ENCODE peak calls at places on chromosomes 4 and X, in five cellular contexts. One of them, this sample, is unnamed.

GRCh38 chr4:2607107-2607506 is 70.7 kb downstream of the FAM193A start:
- DNase-seq in epithelial cell of esophagus: no peak
- DNase-seq in activated CD4-positive, alpha-beta T cell treated with anti-CD3 and anti-CD28 coated beads, Interleukin-2, amount 50 U/mL, for 4 hours: no peak
- DNase-seq in activated T-helper 1 cell treated with anti-CD3 and anti-CD28 coated beads, Interleukin-12 subunit alpha, Interleukin-12 subunit beta, Interleukin-2, Interleukin-4 antibody, amounts not matched to agents 30 ng/mL and 10 ng/mL and 1 ng/mL, durations not matched to agents 14 hours and 24 hours and 36 hours: no peak
- DNase-seq in WTC11: no peak
- DNase-seq in this sample: no peak

GRCh38 chr4:88569944-88570455 is 22.3 kb upstream of the HERC3 start:
- DNase-seq in activated T-helper 1 cell treated with anti-CD3 and anti-CD28 coated beads, Interleukin-12 subunit alpha, Interleukin-12 subunit beta, Interleukin-2, Interleukin-4 antibody, amounts not matched to agents 30 ng/mL and 10 ng/mL and 1 ng/mL, durations not matched to agents 14 hours and 24 hours and 36 hours: no peak
- DNase-seq in activated CD4-positive, alpha-beta T cell treated with anti-CD3 and anti-CD28 coated beads, Interleukin-2, amount 50 U/mL, for 4 hours: no peak
- DNase-seq in epithelial cell of esophagus: no peak
- DNase-seq in WTC11: no peak
- DNase-seq in this sample: no peak

GRCh38 chr4:155948541-155948940 is 5.1 kb downstream of the CTSO start:
- DNase-seq in WTC11: no peak
- DNase-seq in activated T-helper 1 cell treated with anti-CD3 and anti-CD28 coated beads, Interleukin-12 subunit alpha, Interleukin-12 subunit beta, Interleukin-2, Interleukin-4 antibody, amounts not matched to agents 30 ng/mL and 10 ng/mL and 1 ng/mL, durations not matched to agents 14 hours and 24 hours and 36 hours: no peak
- DNase-seq in activated CD4-positive, alpha-beta T cell treated with anti-CD3 and anti-CD28 coated beads, Interleukin-2, amount 50 U/mL, for 4 hours: no peak
- DNase-seq in epithelial cell of esophagus: no peak
- DNase-seq in this sample: no peak

GRCh38 chr4:76606662-76607265 is 171.7 kb downstream of the SHROOM3 start:
- DNase-seq in WTC11: no peak
- DNase-seq in activated CD4-positive, alpha-beta T cell treated with anti-CD3 and anti-CD28 coated beads, Interleukin-2, amount 50 U/mL, for 4 hours: no peak
- DNase-seq in activated T-helper 1 cell treated with anti-CD3 and anti-CD28 coated beads, Interleukin-12 subunit alpha, Interleukin-12 subunit beta, Interleukin-2, Interleukin-4 antibody, amounts not matched to agents 30 ng/mL and 10 ng/mL and 1 ng/mL, durations not matched to agents 14 hours and 24 hours and 36 hours: no peak
- DNase-seq in epithelial cell of esophagus: peak
- DNase-seq in this sample: no peak

GRCh38 chr4:142778430-142778829 is 67.7 kb downstream of the INPP4B start:
- DNase-seq in epithelial cell of esophagus: no peak
- DNase-seq in activated T-helper 1 cell treated with anti-CD3 and anti-CD28 coated beads, Interleukin-12 subunit alpha, Interleukin-12 subunit beta, Interleukin-2, Interleukin-4 antibody, amounts not matched to agents 30 ng/mL and 10 ng/mL and 1 ng/mL, durations not matched to agents 14 hours and 24 hours and 36 hours: no peak
- DNase-seq in activated CD4-positive, alpha-beta T cell treated with anti-CD3 and anti-CD28 coated beads, Interleukin-2, amount 50 U/mL, for 4 hours: no peak
- DNase-seq in WTC11: no peak
- DNase-seq in this sample: no peak

GRCh38 chr4:88136249-88136648 is 22.2 kb downstream of the ABCG2 start:
- DNase-seq in epithelial cell of esophagus: no peak
- DNase-seq in activated T-helper 1 cell treated with anti-CD3 and anti-CD28 coated beads, Interleukin-12 subunit alpha, Interleukin-12 subunit beta, Interleukin-2, Interleukin-4 antibody, amounts not matched to agents 30 ng/mL and 10 ng/mL and 1 ng/mL, durations not matched to agents 14 hours and 24 hours and 36 hours: no peak
- DNase-seq in activated CD4-positive, alpha-beta T cell treated with anti-CD3 and anti-CD28 coated beads, Interleukin-2, amount 50 U/mL, for 4 hours: no peak
- DNase-seq in WTC11: no peak
- DNase-seq in this sample: no peak

GRCh38 chr4:155592568-155593343 is 73.9 kb upstream of the GUCY1A1 start:
- DNase-seq in epithelial cell of esophagus: no peak
- DNase-seq in activated T-helper 1 cell treated with anti-CD3 and anti-CD28 coated beads, Interleukin-12 subunit alpha, Interleukin-12 subunit beta, Interleukin-2, Interleukin-4 antibody, amounts not matched to agents 30 ng/mL and 10 ng/mL and 1 ng/mL, durations not matched to agents 14 hours and 24 hours and 36 hours: no peak
- DNase-seq in activated CD4-positive, alpha-beta T cell treated with anti-CD3 and anti-CD28 coated beads, Interleukin-2, amount 50 U/mL, for 4 hours: no peak
- DNase-seq in WTC11: no peak
- DNase-seq in this sample: no peak

GRCh38 chr4:86338521-86338920 is 21.3 kb downstream of the MAPK10 start:
- DNase-seq in WTC11: no peak
- DNase-seq in activated T-helper 1 cell treated with anti-CD3 and anti-CD28 coated beads, Interleukin-12 subunit alpha, Interleukin-12 subunit beta, Interleukin-2, Interleukin-4 antibody, amounts not matched to agents 30 ng/mL and 10 ng/mL and 1 ng/mL, durations not matched to agents 14 hours and 24 hours and 36 hours: no peak
- DNase-seq in epithelial cell of esophagus: no peak
- DNase-seq in activated CD4-positive, alpha-beta T cell treated with anti-CD3 and anti-CD28 coated beads, Interleukin-2, amount 50 U/mL, for 4 hours: no peak
- DNase-seq in this sample: no peak

GRCh38 chr4:76881375-76881774 is 16.6 kb downstream of the SOWAHB start:
- DNase-seq in WTC11: no peak
- DNase-seq in activated T-helper 1 cell treated with anti-CD3 and anti-CD28 coated beads, Interleukin-12 subunit alpha, Interleukin-12 subunit beta, Interleukin-2, Interleukin-4 antibody, amounts not matched to agents 30 ng/mL and 10 ng/mL and 1 ng/mL, durations not matched to agents 14 hours and 24 hours and 36 hours: no peak
- DNase-seq in activated CD4-positive, alpha-beta T cell treated with anti-CD3 and anti-CD28 coated beads, Interleukin-2, amount 50 U/mL, for 4 hours: no peak
- DNase-seq in epithelial cell of esophagus: peak
- DNase-seq in this sample: no peak

GRCh38 chr4:17544205-17544604 is 29.2 kb downstream of the CLRN2 start:
- DNase-seq in WTC11: no peak
- DNase-seq in activated T-helper 1 cell treated with anti-CD3 and anti-CD28 coated beads, Interleukin-12 subunit alpha, Interleukin-12 subunit beta, Interleukin-2, Interleukin-4 antibody, amounts not matched to agents 30 ng/mL and 10 ng/mL and 1 ng/mL, durations not matched to agents 14 hours and 24 hours and 36 hours: no peak
- DNase-seq in epithelial cell of esophagus: peak
- DNase-seq in activated CD4-positive, alpha-beta T cell treated with anti-CD3 and anti-CD28 coated beads, Interleukin-2, amount 50 U/mL, for 4 hours: no peak
- DNase-seq in this sample: no peak

GRCh38 chr4:7390906-7391636 is 43.7 kb downstream of the PSAPL1 start:
- DNase-seq in WTC11: no peak
- DNase-seq in epithelial cell of esophagus: no peak
- DNase-seq in activated T-helper 1 cell treated with anti-CD3 and anti-CD28 coated beads, Interleukin-12 subunit alpha, Interleukin-12 subunit beta, Interleukin-2, Interleukin-4 antibody, amounts not matched to agents 30 ng/mL and 10 ng/mL and 1 ng/mL, durations not matched to agents 14 hours and 24 hours and 36 hours: no peak
- DNase-seq in activated CD4-positive, alpha-beta T cell treated with anti-CD3 and anti-CD28 coated beads, Interleukin-2, amount 50 U/mL, for 4 hours: no peak
- DNase-seq in this sample: no peak

GRCh38 chr4:58166496-58166895 is 1056.3 kb upstream of the IGFBP7 start:
- DNase-seq in activated T-helper 1 cell treated with anti-CD3 and anti-CD28 coated beads, Interleukin-12 subunit alpha, Interleukin-12 subunit beta, Interleukin-2, Interleukin-4 antibody, amounts not matched to agents 30 ng/mL and 10 ng/mL and 1 ng/mL, durations not matched to agents 14 hours and 24 hours and 36 hours: no peak
- DNase-seq in WTC11: no peak
- DNase-seq in epithelial cell of esophagus: no peak
- DNase-seq in activated CD4-positive, alpha-beta T cell treated with anti-CD3 and anti-CD28 coated beads, Interleukin-2, amount 50 U/mL, for 4 hours: no peak
- DNase-seq in this sample: no peak

GRCh38 chr4:17324431-17324830 is 187.5 kb downstream of the QDPR start:
- DNase-seq in activated T-helper 1 cell treated with anti-CD3 and anti-CD28 coated beads, Interleukin-12 subunit alpha, Interleukin-12 subunit beta, Interleukin-2, Interleukin-4 antibody, amounts not matched to agents 30 ng/mL and 10 ng/mL and 1 ng/mL, durations not matched to agents 14 hours and 24 hours and 36 hours: peak
- DNase-seq in epithelial cell of esophagus: peak
- DNase-seq in WTC11: peak
- DNase-seq in activated CD4-positive, alpha-beta T cell treated with anti-CD3 and anti-CD28 coated beads, Interleukin-2, amount 50 U/mL, for 4 hours: peak
- DNase-seq in this sample: peak

GRCh38 chrX:43745938-43746721 is 90.0 kb downstream of the MAOA start:
- DNase-seq in activated T-helper 1 cell treated with anti-CD3 and anti-CD28 coated beads, Interleukin-12 subunit alpha, Interleukin-12 subunit beta, Interleukin-2, Interleukin-4 antibody, amounts not matched to agents 30 ng/mL and 10 ng/mL and 1 ng/mL, durations not matched to agents 14 hours and 24 hours and 36 hours: no peak
- DNase-seq in epithelial cell of esophagus: no peak
- DNase-seq in activated CD4-positive, alpha-beta T cell treated with anti-CD3 and anti-CD28 coated beads, Interleukin-2, amount 50 U/mL, for 4 hours: no peak
- DNase-seq in WTC11: no peak
- DNase-seq in this sample: no peak

GRCh38 chrX:23380581-23380980 is 45.9 kb downstream of the PTCHD1 start:
- DNase-seq in WTC11: peak
- DNase-seq in activated T-helper 1 cell treated with anti-CD3 and anti-CD28 coated beads, Interleukin-12 subunit alpha, Interleukin-12 subunit beta, Interleukin-2, Interleukin-4 antibody, amounts not matched to agents 30 ng/mL and 10 ng/mL and 1 ng/mL, durations not matched to agents 14 hours and 24 hours and 36 hours: no peak
- DNase-seq in epithelial cell of esophagus: no peak
- DNase-seq in activated CD4-positive, alpha-beta T cell treated with anti-CD3 and anti-CD28 coated beads, Interleukin-2, amount 50 U/mL, for 4 hours: no peak
- DNase-seq in this sample: no peak

GRCh38 chr4:102449751-102450352 is 51.3 kb upstream of the NFKB1 start:
- DNase-seq in epithelial cell of esophagus: peak
- DNase-seq in activated CD4-positive, alpha-beta T cell treated with anti-CD3 and anti-CD28 coated beads, Interleukin-2, amount 50 U/mL, for 4 hours: peak
- DNase-seq in activated T-helper 1 cell treated with anti-CD3 and anti-CD28 coated beads, Interleukin-12 subunit alpha, Interleukin-12 subunit beta, Interleukin-2, Interleukin-4 antibody, amounts not matched to agents 30 ng/mL and 10 ng/mL and 1 ng/mL, durations not matched to agents 14 hours and 24 hours and 36 hours: peak
- DNase-seq in WTC11: peak
- DNase-seq in this sample: no peak

GRCh38 chr4:67875011-67875410 is 8.8 kb downstream of the TMPRSS11D start:
- DNase-seq in activated CD4-positive, alpha-beta T cell treated with anti-CD3 and anti-CD28 coated beads, Interleukin-2, amount 50 U/mL, for 4 hours: no peak
- DNase-seq in epithelial cell of esophagus: peak
- DNase-seq in WTC11: no peak
- DNase-seq in activated T-helper 1 cell treated with anti-CD3 and anti-CD28 coated beads, Interleukin-12 subunit alpha, Interleukin-12 subunit beta, Interleukin-2, Interleukin-4 antibody, amounts not matched to agents 30 ng/mL and 10 ng/mL and 1 ng/mL, durations not matched to agents 14 hours and 24 hours and 36 hours: no peak
- DNase-seq in this sample: no peak

GRCh38 chrX:53621418-53621986 is 65.0 kb downstream of the HUWE1 start:
- DNase-seq in activated CD4-positive, alpha-beta T cell treated with anti-CD3 and anti-CD28 coated beads, Interleukin-2, amount 50 U/mL, for 4 hours: no peak
- DNase-seq in epithelial cell of esophagus: no peak
- DNase-seq in activated T-helper 1 cell treated with anti-CD3 and anti-CD28 coated beads, Interleukin-12 subunit alpha, Interleukin-12 subunit beta, Interleukin-2, Interleukin-4 antibody, amounts not matched to agents 30 ng/mL and 10 ng/mL and 1 ng/mL, durations not matched to agents 14 hours and 24 hours and 36 hours: no peak
- DNase-seq in WTC11: no peak
- DNase-seq in this sample: no peak

GRCh38 chrX:2707334-2707760 is 16.3 kb downstream of the CD99 start:
- DNase-seq in WTC11: peak
- DNase-seq in epithelial cell of esophagus: peak
- DNase-seq in activated T-helper 1 cell treated with anti-CD3 and anti-CD28 coated beads, Interleukin-12 subunit alpha, Interleukin-12 subunit beta, Interleukin-2, Interleukin-4 antibody, amounts not matched to agents 30 ng/mL and 10 ng/mL and 1 ng/mL, durations not matched to agents 14 hours and 24 hours and 36 hours: peak
- DNase-seq in activated CD4-positive, alpha-beta T cell treated with anti-CD3 and anti-CD28 coated beads, Interleukin-2, amount 50 U/mL, for 4 hours: peak
- DNase-seq in this sample: peak

GRCh38 chrX:147875866-147876596 is 35.7 kb upstream of the FMR1 start:
- DNase-seq in WTC11: no peak
- DNase-seq in activated T-helper 1 cell treated with anti-CD3 and anti-CD28 coated beads, Interleukin-12 subunit alpha, Interleukin-12 subunit beta, Interleukin-2, Interleukin-4 antibody, amounts not matched to agents 30 ng/mL and 10 ng/mL and 1 ng/mL, durations not matched to agents 14 hours and 24 hours and 36 hours: no peak
- DNase-seq in epithelial cell of esophagus: no peak
- DNase-seq in activated CD4-positive, alpha-beta T cell treated with anti-CD3 and anti-CD28 coated beads, Interleukin-2, amount 50 U/mL, for 4 hours: no peak
- DNase-seq in this sample: no peak

GRCh38 chr4:6674500-6675149 is 19.1 kb upstream of the S100P start:
- DNase-seq in WTC11: no peak
- DNase-seq in activated T-helper 1 cell treated with anti-CD3 and anti-CD28 coated beads, Interleukin-12 subunit alpha, Interleukin-12 subunit beta, Interleukin-2, Interleukin-4 antibody, amounts not matched to agents 30 ng/mL and 10 ng/mL and 1 ng/mL, durations not matched to agents 14 hours and 24 hours and 36 hours: peak
- DNase-seq in activated CD4-positive, alpha-beta T cell treated with anti-CD3 and anti-CD28 coated beads, Interleukin-2, amount 50 U/mL, for 4 hours: peak
- DNase-seq in epithelial cell of esophagus: peak
- DNase-seq in this sample: no peak

GRCh38 chr4:139774759-139775487 is 109.3 kb downstream of the MGST2 start:
- DNase-seq in activated T-helper 1 cell treated with anti-CD3 and anti-CD28 coated beads, Interleukin-12 subunit alpha, Interleukin-12 subunit beta, Interleukin-2, Interleukin-4 antibody, amounts not matched to agents 30 ng/mL and 10 ng/mL and 1 ng/mL, durations not matched to agents 14 hours and 24 hours and 36 hours: no peak
- DNase-seq in epithelial cell of esophagus: no peak
- DNase-seq in activated CD4-positive, alpha-beta T cell treated with anti-CD3 and anti-CD28 coated beads, Interleukin-2, amount 50 U/mL, for 4 hours: no peak
- DNase-seq in WTC11: no peak
- DNase-seq in this sample: no peak

GRCh38 chr4:112514079-112514448 is 1.9 kb downstream of the NEUROG2 start:
- DNase-seq in activated T-helper 1 cell treated with anti-CD3 and anti-CD28 coated beads, Interleukin-12 subunit alpha, Interleukin-12 subunit beta, Interleukin-2, Interleukin-4 antibody, amounts not matched to agents 30 ng/mL and 10 ng/mL and 1 ng/mL, durations not matched to agents 14 hours and 24 hours and 36 hours: no peak
- DNase-seq in WTC11: no peak
- DNase-seq in epithelial cell of esophagus: no peak
- DNase-seq in activated CD4-positive, alpha-beta T cell treated with anti-CD3 and anti-CD28 coated beads, Interleukin-2, amount 50 U/mL, for 4 hours: no peak
- DNase-seq in this sample: no peak

GRCh38 chr4:21769404-21770147 is 179.0 kb downstream of the KCNIP4 start:
- DNase-seq in WTC11: no peak
- DNase-seq in activated CD4-positive, alpha-beta T cell treated with anti-CD3 and anti-CD28 coated beads, Interleukin-2, amount 50 U/mL, for 4 hours: no peak
- DNase-seq in epithelial cell of esophagus: peak
- DNase-seq in activated T-helper 1 cell treated with anti-CD3 and anti-CD28 coated beads, Interleukin-12 subunit alpha, Interleukin-12 subunit beta, Interleukin-2, Interleukin-4 antibody, amounts not matched to agents 30 ng/mL and 10 ng/mL and 1 ng/mL, durations not matched to agents 14 hours and 24 hours and 36 hours: no peak
- DNase-seq in this sample: peak

GRCh38 chr4:8377103-8378075 is 63.1 kb downstream of the ACOX3 start:
- DNase-seq in epithelial cell of esophagus: no peak
- DNase-seq in WTC11: no peak
- DNase-seq in activated CD4-positive, alpha-beta T cell treated with anti-CD3 and anti-CD28 coated beads, Interleukin-2, amount 50 U/mL, for 4 hours: no peak
- DNase-seq in activated T-helper 1 cell treated with anti-CD3 and anti-CD28 coated beads, Interleukin-12 subunit alpha, Interleukin-12 subunit beta, Interleukin-2, Interleukin-4 antibody, amounts not matched to agents 30 ng/mL and 10 ng/mL and 1 ng/mL, durations not matched to agents 14 hours and 24 hours and 36 hours: no peak
- DNase-seq in this sample: no peak

GRCh38 chrX:46929439-46930018 is 17.3 kb downstream of the JADE3 start:
- DNase-seq in WTC11: no peak
- DNase-seq in activated CD4-positive, alpha-beta T cell treated with anti-CD3 and anti-CD28 coated beads, Interleukin-2, amount 50 U/mL, for 4 hours: no peak
- DNase-seq in activated T-helper 1 cell treated with anti-CD3 and anti-CD28 coated beads, Interleukin-12 subunit alpha, Interleukin-12 subunit beta, Interleukin-2, Interleukin-4 antibody, amounts not matched to agents 30 ng/mL and 10 ng/mL and 1 ng/mL, durations not matched to agents 14 hours and 24 hours and 36 hours: no peak
- DNase-seq in epithelial cell of esophagus: peak
- DNase-seq in this sample: peak

GRCh38 chr4:148265627-148266026 is 176.6 kb downstream of the NR3C2 start:
- DNase-seq in WTC11: no peak
- DNase-seq in activated CD4-positive, alpha-beta T cell treated with anti-CD3 and anti-CD28 coated beads, Interleukin-2, amount 50 U/mL, for 4 hours: no peak
- DNase-seq in epithelial cell of esophagus: no peak
- DNase-seq in activated T-helper 1 cell treated with anti-CD3 and anti-CD28 coated beads, Interleukin-12 subunit alpha, Interleukin-12 subunit beta, Interleukin-2, Interleukin-4 antibody, amounts not matched to agents 30 ng/mL and 10 ng/mL and 1 ng/mL, durations not matched to agents 14 hours and 24 hours and 36 hours: no peak
- DNase-seq in this sample: no peak

GRCh38 chr4:184424993-184425758 is 49.2 kb downstream of the IRF2 start:
- DNase-seq in epithelial cell of esophagus: peak
- DNase-seq in activated CD4-positive, alpha-beta T cell treated with anti-CD3 and anti-CD28 coated beads, Interleukin-2, amount 50 U/mL, for 4 hours: no peak
- DNase-seq in WTC11: no peak
- DNase-seq in activated T-helper 1 cell treated with anti-CD3 and anti-CD28 coated beads, Interleukin-12 subunit alpha, Interleukin-12 subunit beta, Interleukin-2, Interleukin-4 antibody, amounts not matched to agents 30 ng/mL and 10 ng/mL and 1 ng/mL, durations not matched to agents 14 hours and 24 hours and 36 hours: no peak
- DNase-seq in this sample: no peak

This sample was measured in kidney epithelial cell.